ENCODE peak calls at places on chromosome 21, in six cellular contexts. W, F, N, I, Z and A are unnamed samples.

GRCh38 chr21:38993561-38993960 is 187.8 kb downstream of the ETS2 start:
- DNase-seq in W (no peak), F (peak), N (no peak), I (no peak), Z (peak), A (peak)

GRCh38 chr21:29155118-29155932 is 24.9 kb downstream of the MAP3K7CL start:
- DNase-seq in W (no peak), F (no peak), N (no peak), I (no peak), Z (peak), A (peak)

GRCh38 chr21:41164981-41165650 is 2.8 kb upstream of the BACE2 start:
- DNase-seq in W (peak), F (no peak), N (no peak), I (no peak), Z (peak), A (no peak)

GRCh38 chr21:42091899-42092508 is 20.9 kb downstream of the UMODL1 start:
- DNase-seq in W (no peak), F (no peak), N (no peak), I (no peak), Z (no peak), A (peak)

GRCh38 chr21:45078877-45079281 is 4.5 kb downstream of the ADARB1 start:
- DNase-seq in W (no peak), F (no peak), N (no peak), I (peak), Z (no peak), A (no peak)

GRCh38 chr21:43864313-43864805 is 664 bp upstream of the AGPAT3 start:
- DNase-seq in W (peak), F (no peak), N (peak), I (peak), Z (no peak), A (peak)

GRCh38 chr21:41707231-41707988 is 59.4 kb downstream of the RIPK4 start:
- DNase-seq in W (no peak), F (no peak), N (no peak), I (no peak), Z (no peak), A (peak)

GRCh38 chr21:37220433-37220980 is 46.6 kb downstream of the VPS26C start:
- DNase-seq in W (no peak), F (peak), N (peak), I (peak), Z (no peak), A (no peak)

GRCh38 chr21:42468511-42469131 is 27.4 kb downstream of the RSPH1 start:
- DNase-seq in W (no peak), F (no peak), N (no peak), I (no peak), Z (no peak), A (no peak)

GRCh38 chr21:15065381-15066230 is 806 bp upstream of the NRIP1 start:
- DNase-seq in W (peak), F (peak), N (peak), I (peak), Z (peak), A (peak)

GRCh38 chr21:36499578-36500471 is 19.9 kb upstream of the CLDN14 start:
- DNase-seq in W (no peak), F (no peak), N (no peak), I (no peak), Z (no peak), A (peak)

GRCh38 chr21:42775123-42775522 is 104.2 kb downstream of the WDR4 start:
- DNase-seq in W (no peak), F (no peak), N (no peak), I (no peak), Z (no peak), A (no peak)

GRCh38 chr21:35222021-35222420 is 172.9 kb upstream of the RUNX1 start:
- DNase-seq in W (no peak), F (no peak), N (no peak), I (peak), Z (no peak), A (no peak)